ENCODE peak calls at places on chromosome 11, in five cellular contexts. One of them, this sample, is unnamed.

GRCh38 chr11:12200359-12201015 is 90.1 kb downstream of the MICAL2 start:
- DNase-seq in activated CD4-positive, alpha-beta T cell treated with anti-CD3 and anti-CD28 coated beads for 24 hours: no peak
- DNase-seq in GM12891: no peak
- DNase-seq in cardiac muscle cell: no peak
- DNase-seq in germinal center: no peak
- DNase-seq in this sample: no peak

GRCh38 chr11:75706260-75706729 is 11.3 kb upstream of the MOGAT2 start:
- DNase-seq in activated CD4-positive, alpha-beta T cell treated with anti-CD3 and anti-CD28 coated beads for 24 hours: peak; percentile 50
- DNase-seq in GM12891: peak; percentile 65
- DNase-seq in cardiac muscle cell: peak; percentile 82
- DNase-seq in germinal center: peak; percentile 83
- DNase-seq in this sample: peak; percentile 85

GRCh38 chr11:17770048-17770652 is 35.6 kb downstream of the KCNC1 start:
- DNase-seq in activated CD4-positive, alpha-beta T cell treated with anti-CD3 and anti-CD28 coated beads for 24 hours: no peak
- DNase-seq in GM12891: no peak
- DNase-seq in cardiac muscle cell: peak; percentile 6
- DNase-seq in germinal center: no peak
- DNase-seq in this sample: peak; percentile 19

GRCh38 chr11:119671561-119672015 is 57.4 kb downstream of the NECTIN1 start:
- DNase-seq in activated CD4-positive, alpha-beta T cell treated with anti-CD3 and anti-CD28 coated beads for 24 hours: no peak
- DNase-seq in GM12891: no peak
- DNase-seq in cardiac muscle cell: no peak
- DNase-seq in germinal center: no peak
- DNase-seq in this sample: no peak

GRCh38 chr11:117600261-117600783 is 196.7 kb downstream of the DSCAML1 start:
- DNase-seq in activated CD4-positive, alpha-beta T cell treated with anti-CD3 and anti-CD28 coated beads for 24 hours: no peak
- DNase-seq in GM12891: no peak
- DNase-seq in cardiac muscle cell: no peak
- DNase-seq in germinal center: no peak
- DNase-seq in this sample: no peak

GRCh38 chr11:62233730-62234129 is 8.3 kb upstream of the SCGB1D2 start:
- DNase-seq in activated CD4-positive, alpha-beta T cell treated with anti-CD3 and anti-CD28 coated beads for 24 hours: no peak
- DNase-seq in GM12891: no peak
- DNase-seq in cardiac muscle cell: no peak
- DNase-seq in germinal center: no peak
- DNase-seq in this sample: peak; percentile 22

GRCh38 chr11:27694992-27695391 is 5.3 kb downstream of the BDNF start:
- DNase-seq in activated CD4-positive, alpha-beta T cell treated with anti-CD3 and anti-CD28 coated beads for 24 hours: no peak
- DNase-seq in GM12891: no peak
- DNase-seq in cardiac muscle cell: no peak
- DNase-seq in germinal center: no peak
- DNase-seq in this sample: peak; percentile 25

GRCh38 chr11:1340111-1340510 is 30.7 kb upstream of the TOLLIP start:
- DNase-seq in activated CD4-positive, alpha-beta T cell treated with anti-CD3 and anti-CD28 coated beads for 24 hours: no peak
- DNase-seq in GM12891: no peak
- DNase-seq in cardiac muscle cell: no peak
- DNase-seq in germinal center: no peak
- DNase-seq in this sample: no peak

GRCh38 chr11:96186806-96187205 is 156.2 kb downstream of the MAML2 start:
- DNase-seq in activated CD4-positive, alpha-beta T cell treated with anti-CD3 and anti-CD28 coated beads for 24 hours: no peak
- DNase-seq in GM12891: no peak
- DNase-seq in cardiac muscle cell: no peak
- DNase-seq in germinal center: no peak
- DNase-seq in this sample: no peak

This sample was measured in NB4.